ENCODE peak calls at places on chromosomes 1 and 21, in eight cellular contexts. V is GM23248; D is CD4-positive, alpha-beta memory T cell; Q is aorta; S is lower lobe of right lung; I is fibroblast of lung; E is left ventricle myocardium inferior; O is neural progenitor cell. Z is an unnamed sample. For H3K4me1, the result is how much of the 10 kb centered on the place peaks cover.

GRCh38 chr1:197774691-197775281 is 494 bp downstream of the DENND1B start:
- DNase-seq in V (peak), D (peak), Q (peak), S (peak), I (peak), E (no peak), O (peak), Z (peak)

GRCh38 chr1:81803423-81804103 is 2.8 kb downstream of the ADGRL2 start:
- DNase-seq in V (peak), D (no peak), Q (no peak), S (no peak), I (peak), E (no peak), O (peak), Z (no peak)

GRCh38 chr1:180586671-180587155 is 27.9 kb downstream of the OVAAL start:
- DNase-seq in V (peak), D (no peak), Q (no peak), S (no peak), I (peak), E (no peak), O (no peak), Z (no peak)

GRCh38 chr1:47684518-47684917 is 246.7 kb downstream of the FOXD2 start:
- DNase-seq in V (no peak), D (no peak), Q (no peak), S (no peak), I (no peak), E (no peak), O (no peak), Z (peak)

GRCh38 chr1:113325039-113325438 is 65.3 kb upstream of the MAGI3 start:
- DNase-seq in V (peak), D (no peak), Q (no peak), S (no peak), I (no peak), E (no peak), O (no peak), Z (no peak)

GRCh38 chr1:32831878-32832277 is 14.4 kb downstream of the S100PBP start:
- DNase-seq in V (no peak), D (no peak), Q (no peak), S (no peak), I (no peak), E (no peak), O (no peak), Z (no peak)

GRCh38 chr1:9822490-9822889 is 1.3 kb downstream of the CLSTN1 start:
- DNase-seq in V (peak), D (no peak), Q (no peak), S (no peak), I (peak), E (no peak), O (no peak), Z (no peak)

GRCh38 chr21:39680216-39680615 is 64.8 kb upstream of the IGSF5 start:
- DNase-seq in V (no peak), D (no peak), Q (no peak), S (no peak), I (no peak), E (no peak), O (no peak), Z (no peak)

GRCh38 chr1:114545796-114546195 is 34.8 kb upstream of the TRIM33 start:
- DNase-seq in V (no peak), D (no peak), Q (no peak), S (no peak), I (no peak), E (no peak), O (no peak), Z (no peak)

GRCh38 chr1:119314001-119314796 is 54.4 kb upstream of the HAO2 start:
- DNase-seq in V (peak), D (no peak), Q (no peak), S (no peak), I (no peak), E (no peak), O (no peak), Z (no peak)

GRCh38 chr1:247111636-247112478 is 7.7 kb upstream of the ZNF669 start:
- DNase-seq in V (peak), D (no peak), Q (peak), S (peak), I (peak), E (peak), O (peak), Z (peak)

GRCh38 chr1:233718057-233718456 is 104.2 kb downstream of the KCNK1 start:
- DNase-seq in V (no peak), D (no peak), Q (no peak), S (no peak), I (no peak), E (no peak), O (no peak), Z (no peak)

GRCh38 chr1:91569411-91570104 is 68.9 kb downstream of the CDC7 start:
- DNase-seq in V (peak), D (peak), Q (peak), S (peak), I (peak), E (peak), O (no peak), Z (peak)

GRCh38 chr1:155871390-155871789 is 12.0 kb downstream of the SYT11 start:
- DNase-seq in V (no peak), D (no peak), Q (peak), S (no peak), I (peak), E (peak), O (peak), Z (peak)

GRCh38 chr1:8370928-8371327 is 53.0 kb downstream of the SLC45A1 start:
- DNase-seq in V (peak), D (no peak), Q (no peak), S (no peak), I (no peak), E (no peak), O (no peak), Z (peak)

GRCh38 chr1:16398371-16398953 is 31.4 kb downstream of the SZRD1 start:
- DNase-seq in V (no peak), D (no peak), Q (no peak), S (no peak), I (no peak), E (no peak), O (no peak), Z (no peak)

GRCh38 chr1:43143441-43143888 is 28.6 kb downstream of the EBNA1BP2 start:
- DNase-seq in V (peak), D (no peak), Q (no peak), S (no peak), I (no peak), E (no peak), O (peak), Z (no peak)

GRCh38 chr1:160428655-160429054 is 28.3 kb downstream of the VANGL2 start:
- DNase-seq in V (peak), D (peak), Q (peak), S (no peak), I (peak), E (no peak), O (peak), Z (no peak)

GRCh38 chr1:68459091-68459490 is 9.3 kb upstream of the RPE65 start:
- DNase-seq in V (no peak), D (no peak), Q (no peak), S (no peak), I (no peak), E (no peak), O (no peak), Z (no peak)

GRCh38 chr1:42784946-42785693 is at the start of gene TMEM269:
- DNase-seq in V (peak), D (peak), Q (peak), S (peak), I (peak), E (no peak), O (no peak), Z (peak)

GRCh38 chr1:113363935-113364334 is 26.4 kb upstream of the MAGI3 start:
- DNase-seq in V (no peak), D (no peak), Q (no peak), S (no peak), I (no peak), E (no peak), O (no peak), Z (no peak)

GRCh38 chr1:47894718-47895393 is 102.3 kb downstream of the TRABD2B start:
- DNase-seq in V (peak), D (no peak), Q (no peak), S (no peak), I (no peak), E (no peak), O (no peak), Z (no peak)

GRCh38 chr1:161427733-161428516 is 60.2 kb upstream of the CFAP126 start:
- DNase-seq in V (peak), D (peak), Q (no peak), S (no peak), I (peak), E (no peak), O (peak), Z (no peak)

GRCh38 chr1:24540906-24541710 is 14.8 kb upstream of the NCMAP start:
- DNase-seq in V (peak), D (no peak), Q (no peak), S (no peak), I (peak), E (no peak), O (no peak), Z (no peak)

GRCh38 chr1:114100148-114100547 is 53.5 kb downstream of the SYT6 start:
- DNase-seq in V (no peak), D (no peak), Q (no peak), S (no peak), I (no peak), E (no peak), O (no peak), Z (peak)

GRCh38 chr1:153617677-153618076 is 1.6 kb upstream of the S100A14 start:
- DNase-seq in V (peak), D (peak), Q (peak), S (no peak), I (peak), E (no peak), O (peak), Z (peak)

GRCh38 chr1:51661081-51661518 is 44.2 kb downstream of the OSBPL9 start:
- DNase-seq in V (peak), D (no peak), Q (no peak), S (no peak), I (peak), E (no peak), O (no peak), Z (no peak)

GRCh38 chr1:222890702-222891101 is 75.9 kb downstream of the DISP1 start:
- DNase-seq in V (no peak), D (no peak), Q (no peak), S (no peak), I (no peak), E (no peak), O (no peak), Z (no peak)

GRCh38 chr21:39867198-39867650 is at the start of gene PCP4:
- DNase-seq in V (peak), D (no peak), Q (no peak), S (peak), I (peak), E (no peak), O (peak), Z (peak)

GRCh38 chr1:95381980-95382379 is 148.0 kb downstream of the RWDD3 start:
- DNase-seq in V (no peak), D (no peak), Q (no peak), S (no peak), I (no peak), E (no peak), O (no peak), Z (no peak)

GRCh38 chr1:33348194-33348593 is 27.3 kb upstream of the A3GALT2 start:
- DNase-seq in V (peak), D (no peak), Q (no peak), S (no peak), I (peak), E (no peak), O (peak), Z (peak)

GRCh38 chr1:25971044-25971881 is 26.6 kb downstream of the PAFAH2 start:
- DNase-seq in V (no peak), D (peak), Q (no peak), S (no peak), I (no peak), E (no peak), O (no peak), Z (no peak)

GRCh38 chr1:246492611-246493245 is 14.4 kb downstream of the SMYD3 start:
- DNase-seq in V (peak), D (no peak), Q (no peak), S (no peak), I (peak), E (peak), O (peak), Z (no peak)

GRCh38 chr1:235077571-235078479 is 50.8 kb downstream of the TOMM20 start:
- DNase-seq in V (peak), D (no peak), Q (peak), S (peak), I (peak), E (no peak), O (no peak), Z (no peak)

GRCh38 chr1:235078480-235078803 is 50.2 kb downstream of the TOMM20 start:
- DNase-seq in V (no peak), D (no peak), Q (no peak), S (no peak), I (peak), E (no peak), O (no peak), Z (no peak)

GRCh38 chr1:235076504-235077162 is 52.0 kb downstream of the TOMM20 start:
- DNase-seq in V (no peak), D (no peak), Q (peak), S (peak), I (no peak), E (no peak), O (no peak), Z (no peak)

GRCh38 chr1:235075955-235076308 is 52.7 kb downstream of the TOMM20 start:
- DNase-seq in V (no peak), D (no peak), Q (peak), S (peak), I (no peak), E (no peak), O (no peak), Z (no peak)

GRCh38 chr1:235077163-235077540 is 51.5 kb downstream of the TOMM20 start:
- DNase-seq in V (no peak), D (no peak), Q (no peak), S (peak), I (no peak), E (no peak), O (no peak), Z (no peak)
- H3K4me1 ChIP-seq in V (under half), D (under half), Q (under half), S (half or more), I (under half), E (half or more), O (under half), Z (under half)

DNA sequence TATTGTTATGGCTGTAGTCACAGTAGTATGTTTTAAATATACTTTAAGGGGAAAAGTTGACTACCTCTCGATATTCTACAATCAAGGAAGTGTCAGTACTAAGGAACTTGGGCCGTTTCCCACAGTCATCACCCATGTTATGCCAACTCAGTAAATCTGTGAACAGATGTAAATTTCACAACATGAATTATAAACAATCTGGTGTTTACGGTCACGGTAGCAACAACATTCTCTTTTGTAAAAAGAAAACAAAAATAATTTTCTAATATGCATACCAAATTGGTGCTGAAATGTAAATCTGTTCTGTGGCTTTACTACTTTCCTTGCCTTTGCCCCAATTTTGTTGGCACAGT is 1.2 kb downstream of the SH3GLB1 start:
- DNase-seq in V (peak), D (peak), Q (no peak), S (no peak), I (peak), E (no peak), O (no peak), Z (peak)
- H3K4me1 ChIP-seq in V (under half), D (half or more), Q (under half), S (under half), I (under half), E (half or more), O (under half), Z (under half)

DNA sequence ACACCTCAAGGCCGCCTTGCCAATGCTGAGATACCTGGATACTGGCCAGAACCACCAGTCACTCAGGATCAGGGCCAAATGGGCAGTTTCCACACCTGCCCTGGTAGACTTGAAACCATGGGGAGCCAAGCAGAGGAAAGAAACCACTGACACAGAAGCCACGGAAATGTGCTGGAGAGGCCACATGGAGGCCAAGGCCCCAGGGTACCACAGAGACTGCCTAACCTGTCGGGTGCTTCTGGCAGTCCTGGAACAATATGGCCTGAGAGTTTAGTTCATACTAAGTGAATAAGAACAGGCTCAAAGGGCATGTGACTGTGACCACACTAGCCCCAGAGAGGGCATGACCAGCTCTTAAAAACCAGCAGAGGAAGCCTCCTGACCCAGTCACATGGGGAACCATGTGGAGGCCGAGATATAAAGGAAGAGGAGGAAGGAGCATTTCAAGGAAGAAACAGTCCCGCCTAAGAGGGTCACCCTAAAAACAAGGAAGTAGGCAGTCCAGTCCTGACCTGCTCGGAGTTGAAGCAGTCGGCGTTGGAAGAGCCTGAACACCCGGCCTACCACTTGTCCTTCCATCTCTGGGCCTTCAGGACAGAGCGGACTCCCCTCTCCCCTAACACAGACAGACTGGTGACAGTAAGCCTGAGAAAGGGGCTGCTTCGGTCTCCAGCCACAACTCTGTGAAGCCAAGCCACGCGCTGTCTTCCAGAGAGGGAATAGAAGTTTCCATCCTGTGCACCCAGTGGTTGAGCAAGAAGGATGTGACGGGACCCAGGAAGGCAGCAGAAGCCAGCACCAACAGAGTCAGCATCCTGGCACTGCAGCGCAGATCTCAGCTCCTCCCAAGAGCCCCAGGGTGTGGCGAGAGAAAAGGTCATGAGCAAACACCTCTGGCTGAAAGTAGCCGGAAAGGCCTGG is at the start of gene DENND2D:
- DNase-seq in V (no peak), D (peak), Q (peak), S (peak), I (no peak), E (peak), O (no peak), Z (peak)
- H3K4me1 ChIP-seq in V (under half), D (half or more), Q (under half), S (half or more), I (under half), E (under half), O (under half), Z (under half)

DNA sequence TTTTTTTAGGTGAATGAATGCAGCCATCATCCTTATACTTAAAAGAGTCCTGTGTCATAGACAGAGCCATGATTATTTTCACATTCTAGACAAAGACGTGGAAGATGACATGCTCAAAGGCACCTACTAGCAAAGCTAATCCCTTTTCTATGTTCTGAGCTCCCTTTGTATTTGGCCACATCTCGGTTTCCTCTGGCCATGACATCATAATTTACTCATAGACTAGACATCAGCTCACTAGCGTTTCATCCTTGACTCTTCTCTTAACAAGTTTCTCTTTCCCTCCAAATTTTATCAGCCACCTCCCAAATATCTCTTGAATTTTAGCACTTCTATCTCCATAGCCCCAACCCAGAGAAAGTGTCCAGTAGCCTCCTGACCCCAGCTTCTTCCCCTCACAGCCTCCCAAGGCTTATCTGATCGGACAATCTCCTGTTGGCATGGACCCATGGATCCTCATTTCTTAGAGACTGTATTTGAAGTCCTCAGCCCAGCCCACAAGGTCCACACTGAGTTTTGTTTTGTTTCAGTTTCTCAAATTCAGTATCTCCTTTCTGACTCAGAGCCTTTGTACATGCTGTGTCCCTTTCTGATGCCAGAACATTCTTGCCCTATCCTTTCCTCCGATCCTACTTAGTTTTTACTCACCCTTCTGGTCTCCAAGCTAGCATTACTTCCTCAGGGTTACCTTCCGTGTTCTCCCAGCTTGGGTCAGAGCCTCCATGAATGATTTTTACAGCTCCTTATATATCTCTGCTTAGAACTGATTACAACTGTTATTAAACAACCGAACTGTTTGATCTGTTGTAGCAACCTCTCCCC is 33.0 kb upstream of the EPS8L3 start:
- DNase-seq in V (peak), D (no peak), Q (no peak), S (no peak), I (peak), E (no peak), O (no peak), Z (no peak)
- H3K4me1 ChIP-seq in V (under half), D (half or more), Q (under half), S (under half), I (under half), E (under half), O (under half), Z (under half)

DNA sequence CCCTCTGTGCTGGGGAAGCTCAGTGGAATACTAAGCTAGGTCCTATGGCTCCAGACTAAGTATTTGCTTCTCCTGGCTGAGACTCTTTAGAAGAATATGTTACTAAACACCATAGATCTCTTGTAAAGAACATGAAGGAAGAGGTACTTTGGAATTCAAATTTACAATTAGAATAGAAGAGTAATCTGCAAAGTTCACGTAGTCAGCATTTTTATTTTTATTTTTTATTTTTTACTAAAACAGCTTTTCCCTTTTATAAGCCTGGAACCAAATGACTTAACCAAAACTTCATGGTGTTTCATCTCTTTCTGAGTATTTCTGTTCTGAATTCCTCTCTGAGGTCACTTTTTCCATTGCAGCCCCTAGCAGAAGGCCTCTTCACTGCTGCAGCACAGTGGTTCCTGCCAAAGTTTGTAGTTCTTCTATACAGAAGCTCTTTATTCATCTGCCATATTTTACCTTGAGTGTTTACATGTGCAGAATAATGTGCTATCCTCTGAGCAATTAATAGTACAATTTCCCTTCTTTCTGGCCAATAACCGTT is 27.1 kb downstream of the TSEN15 start:
- DNase-seq in V (no peak), D (no peak), Q (no peak), S (no peak), I (peak), E (no peak), O (no peak), Z (no peak)
- H3K4me1 ChIP-seq in V (under half), D (under half), Q (under half), S (under half), I (under half), E (under half), O (under half), Z (under half)

DNA sequence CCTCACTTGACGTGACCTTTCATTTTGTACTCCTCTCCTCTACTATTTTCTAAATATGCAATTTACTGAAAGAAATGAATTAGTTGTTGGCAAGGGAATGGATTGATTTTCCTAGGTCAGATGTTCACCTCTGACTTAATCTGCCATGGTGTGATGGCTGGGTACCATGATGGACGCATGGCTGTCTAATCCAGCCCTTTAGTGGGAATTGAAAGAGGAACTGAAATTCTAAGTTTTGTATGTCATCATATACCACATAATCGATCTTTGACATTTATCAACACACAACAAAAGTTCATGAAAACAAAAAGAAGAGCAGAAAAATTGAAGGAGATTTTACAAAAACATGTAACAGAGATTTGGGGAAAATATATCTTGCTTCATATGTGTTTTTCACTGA is 331.3 kb upstream of the SNX7 start:
- DNase-seq in V (no peak), D (no peak), Q (no peak), S (no peak), I (no peak), E (no peak), O (no peak), Z (no peak)
- H3K4me1 ChIP-seq in V (half or more), D (under half), Q (under half), S (under half), I (under half), E (under half), O (under half), Z (under half)

Z was measured in sigmoid colon.